ENCODE peak calls at places on chromosomes 6 and 20, in four cellular contexts. Y is endothelial cell, P is GM23338, G is cardiac muscle cell. M is an unnamed sample.

GRCh38 chr6:73308712-73309533 is 45.2 kb downstream of the DPPA5 start:
- DNase-seq in G (peak), P (peak), Y (peak), M (no peak)

GRCh38 chr6:116564296-116564695 is 7.0 kb upstream of the RWDD1 start:
- DNase-seq in G (no peak), Y (no peak), P (no peak), M (no peak)

GRCh38 chr6:168949876-168950499 is 303.7 kb downstream of the THBS2 start:
- DNase-seq in G (no peak), P (no peak), Y (no peak), M (no peak)

GRCh38 chr6:108710560-108710959 is 137.7 kb upstream of the ARMC2 start:
- DNase-seq in G (no peak), P (no peak), Y (no peak), M (no peak)

GRCh38 chr6:148166339-148166949 is 176.2 kb upstream of the SASH1 start:
- DNase-seq in P (peak), G (peak), Y (no peak), M (no peak)

GRCh38 chr6:134094436-134094835 is 42.0 kb upstream of the SLC2A12 start:
- DNase-seq in P (peak), Y (no peak), G (no peak), M (no peak)

GRCh38 chr6:40160826-40161225 is 226.6 kb upstream of the MOCS1 start:
- DNase-seq in G (no peak), P (no peak), Y (no peak), M (no peak)

GRCh38 chr6:166619912-166620311 is 7.1 kb downstream of the RPS6KA2 start:
- DNase-seq in Y (no peak), P (no peak), G (no peak), M (no peak)

GRCh38 chr20:48821261-48821910 is 6.4 kb downstream of the PREX1 start:
- DNase-seq in G (no peak), P (no peak), Y (no peak), M (no peak)

GRCh38 chr6:24478903-24479302 is 10.5 kb downstream of the GPLD1 start:
- DNase-seq in P (no peak), Y (no peak), G (no peak), M (no peak)

GRCh38 chr20:30286157-30286556 is 971.3 kb upstream of the DEFB115 start:
- DNase-seq in P (peak), G (no peak), Y (no peak), M (no peak)

GRCh38 chr20:35663813-35664543 is 722 bp downstream of the CPNE1 start:
- DNase-seq in P (peak), Y (peak), G (peak), M (peak)

GRCh38 chr20:2387180-2387577 is 6.5 kb downstream of the TGM6 start:
- DNase-seq in G (peak), P (peak), Y (peak), M (no peak)

GRCh38 chr6:157999100-158000051 is 17.7 kb downstream of the SYNJ2 start:
- DNase-seq in G (peak), Y (no peak), P (no peak), M (no peak)

GRCh38 chr6:125743604-125744003 is 5.8 kb upstream of the HEY2 start:
- DNase-seq in Y (no peak), G (no peak), P (no peak), M (no peak)

GRCh38 chr6:11766589-11767450 is 11.8 kb downstream of the ADTRP start:
- DNase-seq in P (no peak), Y (no peak), G (no peak), M (no peak)

GRCh38 chr20:46681032-46681854 is 8.0 kb downstream of the TP53RK start:
- DNase-seq in P (peak), G (peak), Y (peak), M (peak)

GRCh38 chr20:33407251-33407650 is 5.9 kb upstream of the CDK5RAP1 start:
- DNase-seq in Y (no peak), P (no peak), G (no peak), M (no peak)

GRCh38 chr6:3722211-3722621 is 29.3 kb downstream of the PXDC1 start:
- DNase-seq in Y (no peak), G (no peak), P (peak), M (no peak)

GRCh38 chr6:138769102-138769676 is 4.4 kb upstream of the CCDC28A start:
- DNase-seq in Y (no peak), G (no peak), P (no peak), M (no peak)

GRCh38 chr6:24936641-24937317 is 1.0 kb upstream of the RIPOR2 start:
- DNase-seq in Y (no peak), G (no peak), P (no peak), M (peak)

GRCh38 chr6:63307581-63308246 is 12.1 kb downstream of the LGSN start:
- DNase-seq in Y (peak), G (peak), P (peak), M (no peak)

GRCh38 chr6:45681860-45682488 is 304.2 kb upstream of the SUPT3H start:
- DNase-seq in Y (no peak), G (no peak), P (no peak), M (no peak)

GRCh38 chr20:18504479-18505060 is 3.2 kb upstream of the SEC23B start:
- DNase-seq in Y (no peak), G (no peak), P (peak), M (no peak)

GRCh38 chr6:134041093-134041492 is 11.3 kb downstream of the SLC2A12 start:
- DNase-seq in P (no peak), G (no peak), Y (no peak), M (no peak)

GRCh38 chr6:124495316-124496176 is 466.7 kb upstream of the RNF217 start:
- DNase-seq in Y (no peak), G (no peak), P (no peak), M (no peak)

DNA sequence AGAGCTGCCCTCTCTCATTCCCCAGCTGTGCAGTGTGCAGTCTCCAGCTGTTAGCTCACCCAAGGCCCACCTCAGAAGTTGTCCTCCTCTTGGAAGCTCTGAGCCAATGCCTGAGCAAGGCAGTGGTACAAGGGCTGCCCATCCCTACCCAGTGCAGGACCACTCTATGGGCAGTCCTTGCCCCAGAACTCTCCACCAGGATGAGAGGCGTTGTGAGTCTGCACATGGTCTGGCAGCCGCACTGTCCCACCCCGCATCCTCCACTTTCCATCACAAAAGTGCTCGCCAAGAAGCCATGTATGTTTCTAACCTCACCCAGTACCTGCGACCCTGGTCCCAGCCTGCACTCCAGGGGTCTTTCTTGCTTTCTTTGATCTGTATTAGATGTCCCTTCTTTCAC is 175.1 kb upstream of the PMEPA1 start:
- DNase-seq in G (no peak), Y (no peak), P (no peak), M (no peak)
- TF ChIP-seq CTCF in G (no peak), Y (no peak), P (no peak), M (no peak)

GRCh38 chr6:156687875-156688549 is 89.2 kb upstream of the ARID1B start:
- DNase-seq in P (peak), Y (peak), G (no peak), M (no peak)
- TF ChIP-seq CTCF in P (no peak), Y (no peak), G (no peak), M (no peak)

GRCh38 chr6:14288910-14289309 is 171.3 kb downstream of the CD83 start:
- DNase-seq in G (no peak), P (no peak), Y (no peak), M (no peak)

GRCh38 chr6:14286144-14286543 is 168.6 kb downstream of the CD83 start:
- DNase-seq in Y (no peak), G (no peak), P (peak), M (no peak)

GRCh38 chr6:14284969-14285368 is 167.4 kb downstream of the CD83 start:
- DNase-seq in P (peak), Y (no peak), G (no peak), M (no peak)

GRCh38 chr6:14283600-14284235 is 166.1 kb downstream of the CD83 start:
- DNase-seq in P (peak), Y (no peak), G (peak), M (no peak)

GRCh38 chr6:14286634-14287428 is 169.3 kb downstream of the CD83 start:
- DNase-seq in G (no peak), P (peak), Y (no peak), M (no peak)
- TF ChIP-seq CTCF in G (no peak), P (no peak), Y (no peak), M (no peak)

DNA sequence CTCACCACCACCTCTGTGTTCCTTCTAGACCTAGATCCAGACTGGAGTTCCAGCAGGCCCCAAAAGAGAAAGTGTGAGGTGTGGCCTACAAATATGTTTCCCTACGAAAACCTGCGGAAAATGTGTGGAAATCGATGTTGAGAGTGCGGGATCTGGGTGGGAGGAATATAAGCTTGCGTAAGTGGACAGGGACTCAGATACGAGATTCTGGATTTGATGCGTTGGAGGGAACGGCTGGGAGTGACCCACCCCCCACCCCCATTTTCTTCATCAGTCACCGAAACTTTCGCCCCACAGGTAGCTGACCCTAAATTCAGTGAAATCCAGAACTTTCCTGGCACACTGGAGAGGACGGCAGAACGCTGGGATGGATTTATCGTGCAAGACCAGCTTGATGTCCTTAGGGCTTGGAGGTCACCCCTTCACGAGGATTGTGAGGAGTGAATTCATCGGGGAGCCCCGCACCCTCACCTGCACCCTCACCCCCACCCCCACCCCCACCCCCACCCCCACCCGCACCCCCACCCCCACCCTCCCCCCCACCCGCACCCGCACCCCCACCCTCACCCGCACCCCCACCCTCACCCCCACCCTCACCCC is 13.2 kb upstream of the TCFL5 start:
- DNase-seq in Y (no peak), G (no peak), P (no peak), M (no peak)
- TF ChIP-seq CTCF in Y (no peak), G (no peak), P (no peak), M (no peak)

DNA sequence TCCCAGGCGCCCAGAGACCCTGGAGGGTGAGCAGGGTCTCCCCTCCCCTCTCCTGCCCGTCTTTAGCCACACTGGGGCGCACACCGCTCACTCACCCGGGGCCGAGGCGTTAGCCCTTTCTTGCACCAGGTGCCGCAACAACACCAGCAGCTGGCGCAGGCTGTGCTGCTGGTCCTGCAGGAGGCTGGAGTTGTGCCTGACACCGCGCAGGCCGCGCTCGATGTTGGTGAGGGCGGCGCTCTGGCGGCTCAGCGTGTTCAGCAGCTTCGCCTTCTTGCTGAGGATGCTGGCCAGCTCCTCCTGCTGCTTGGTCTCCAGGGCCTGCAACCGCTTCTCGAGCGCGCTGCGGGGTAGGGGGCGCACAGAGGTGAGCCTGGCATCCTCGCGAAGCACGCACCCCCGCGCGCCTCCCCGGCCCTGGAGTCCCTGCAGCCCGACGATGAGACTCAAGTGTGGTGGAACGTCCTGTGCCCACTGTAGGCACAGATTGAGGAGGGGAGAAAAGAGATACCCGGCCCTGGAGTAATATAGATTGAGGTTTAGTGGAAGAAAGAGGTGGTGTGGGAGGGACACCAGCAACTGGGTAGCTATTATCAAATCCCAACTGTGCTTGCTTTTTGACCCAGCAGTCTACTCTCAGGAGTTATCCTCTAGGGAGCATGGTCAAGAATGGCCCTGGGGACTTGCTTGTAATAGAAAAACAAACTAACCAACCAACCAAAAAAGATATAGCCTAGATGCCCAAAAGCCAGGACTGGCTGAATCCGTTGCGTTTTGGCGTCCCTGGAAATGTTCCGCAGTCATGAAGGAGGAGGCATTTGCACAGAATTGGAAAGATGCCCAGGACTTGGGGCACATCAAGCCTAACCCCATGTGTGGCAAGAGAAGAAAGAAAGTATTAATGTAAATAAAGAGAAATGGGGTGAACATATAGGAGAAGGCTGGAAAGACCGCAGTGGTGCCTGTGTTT is 30.9 kb downstream of the ANGPT4 start:
- DNase-seq in Y (peak), P (peak), G (peak), M (no peak)
- TF ChIP-seq CTCF in Y (no peak), P (peak), G (peak), M (no peak)

GRCh38 chr6:49852975-49853374 is 13.4 kb downstream of the CRISP1 start:
- DNase-seq in Y (no peak), G (no peak), P (no peak), M (no peak)

GRCh38 chr6:49856282-49856681 is 10.1 kb downstream of the CRISP1 start:
- DNase-seq in P (no peak), Y (no peak), G (no peak), M (no peak)
- TF ChIP-seq CTCF in P (no peak), Y (no peak), G (no peak), M (no peak)

GRCh38 chr6:118284736-118285360 is 263.2 kb upstream of the PLN start:
- DNase-seq in Y (no peak), P (peak), G (no peak), M (no peak)
- TF ChIP-seq CTCF in Y (no peak), P (peak), G (peak), M (no peak)

DNA sequence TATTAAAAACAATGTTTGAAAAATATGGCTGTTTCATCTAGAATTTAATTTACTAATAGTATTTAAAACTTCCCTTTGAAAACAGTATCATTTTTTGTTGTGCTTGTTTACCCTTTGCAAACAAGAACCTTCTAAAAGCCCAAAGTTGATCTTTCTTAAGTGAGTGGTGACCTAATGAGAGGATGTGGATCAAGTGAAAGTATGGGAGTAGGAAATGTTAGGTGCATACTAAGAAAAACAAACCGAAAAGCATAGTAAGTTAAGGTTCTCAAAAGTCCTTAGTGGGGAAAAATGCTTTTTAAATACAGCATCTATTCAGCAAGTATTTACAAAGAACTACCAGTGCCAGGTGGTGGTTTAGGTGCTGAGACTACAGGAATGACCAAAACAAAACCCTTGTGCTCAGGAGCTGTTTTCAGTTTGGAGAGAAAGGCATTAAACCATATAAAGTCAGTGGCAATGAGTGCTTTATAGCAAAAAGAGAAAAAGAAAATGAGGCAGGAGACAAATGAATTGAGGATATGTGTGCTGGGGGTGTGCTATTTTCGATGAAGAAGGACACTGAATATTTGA is 23.8 kb downstream of the RNF146 start:
- DNase-seq in G (no peak), P (no peak), Y (no peak), M (no peak)
- TF ChIP-seq CTCF in G (no peak), P (no peak), Y (no peak), M (no peak)